ENCODE peak calls at places on chromosomes 6 and 20, in five cellular contexts. M, I, Y, T and W are unnamed samples.

GRCh38 chr6:21885532-21886089 is 292.1 kb downstream of the SOX4 start:
- DNase-seq in M (peak; percentile 93), I (no peak), Y (no peak), T (no peak), W (peak; percentile 97)

GRCh38 chr6:7545509-7546369 is 4.3 kb downstream of the DSP start:
- DNase-seq in M (no peak), I (no peak), Y (no peak), T (no peak), W (no peak)

GRCh38 chr6:170114956-170115855 is 175.7 kb downstream of the DLL1 start:
- DNase-seq in M (no peak), I (no peak), Y (peak; percentile 69), T (peak; percentile 54), W (no peak)

GRCh38 chr6:150640556-150641206 is 41.0 kb downstream of the PLEKHG1 start:
- DNase-seq in M (no peak), I (no peak), Y (no peak), T (no peak), W (no peak)

GRCh38 chr20:35055445-35056276 is 36.9 kb downstream of the TRPC4AP start:
- DNase-seq in M (peak; percentile 88), I (no peak), Y (no peak), T (no peak), W (peak; percentile 46)

GRCh38 chr6:10315631-10316145 is 99.2 kb downstream of the TFAP2A start:
- DNase-seq in M (no peak), I (no peak), Y (no peak), T (no peak), W (no peak)

GRCh38 chr6:156807028-156807427 is 29.9 kb downstream of the ARID1B start:
- DNase-seq in M (peak; percentile 35), I (no peak), Y (no peak), T (no peak), W (no peak)

GRCh38 chr6:19382676-19383075 is 454.5 kb upstream of the ID4 start:
- DNase-seq in M (no peak), I (no peak), Y (no peak), T (no peak), W (no peak)

GRCh38 chr6:118648866-118649554 is 2.4 kb downstream of the CEP85L start:
- DNase-seq in M (peak; percentile 21), I (no peak), Y (no peak), T (no peak), W (no peak)

GRCh38 chr20:7966176-7966575 is 25.9 kb upstream of the HAO1 start:
- DNase-seq in M (peak; percentile 13), I (no peak), Y (no peak), T (no peak), W (no peak)

GRCh38 chr6:33416386-33417126 is 1.4 kb downstream of the CUTA start:
- DNase-seq in M (no peak), I (no peak), Y (no peak), T (no peak), W (no peak)

GRCh38 chr20:59184880-59185447 is 21.3 kb downstream of the ZNF831 start:
- DNase-seq in M (no peak), I (no peak), Y (peak; percentile 67), T (no peak), W (no peak)

GRCh38 chr20:53023717-53024116 is 51.6 kb downstream of the TSHZ2 start:
- DNase-seq in M (peak; percentile 27), I (no peak), Y (no peak), T (no peak), W (peak; percentile 25)

GRCh38 chr6:40426341-40427066 is 160.7 kb downstream of the LRFN2 start:
- DNase-seq in M (no peak), I (no peak), Y (no peak), T (no peak), W (no peak)

GRCh38 chr20:33339515-33340058 is 56.6 kb downstream of the BPIFB1 start:
- DNase-seq in M (no peak), I (no peak), Y (no peak), T (no peak), W (no peak)

GRCh38 chr20:45115829-45116228 is 855 bp upstream of the WFDC5 start:
- DNase-seq in M (no peak), I (no peak), Y (no peak), T (no peak), W (no peak)

GRCh38 chr6:23498013-23498412 is 628.0 kb upstream of the NRSN1 start:
- DNase-seq in M (no peak), I (no peak), Y (no peak), T (no peak), W (peak; percentile 25)

GRCh38 chr6:143755301-143755744 is 77.6 kb downstream of the PHACTR2 start:
- DNase-seq in M (peak; percentile 48), I (no peak), Y (no peak), T (no peak), W (peak; percentile 49)

GRCh38 chr6:65149841-65150240 is 557.2 kb downstream of the EYS start:
- DNase-seq in M (no peak), I (no peak), Y (no peak), T (no peak), W (no peak)

GRCh38 chr20:43686820-43687219 is 19.9 kb downstream of the MYBL2 start:
- DNase-seq in M (no peak), I (no peak), Y (no peak), T (no peak), W (no peak)

GRCh38 chr20:57048027-57048869 is 218.2 kb downstream of the BMP7 start:
- DNase-seq in M (no peak), I (peak; percentile 44), Y (no peak), T (peak; percentile 63), W (peak; percentile 65)

GRCh38 chr20:17314262-17314661 is 87.4 kb downstream of the PCSK2 start:
- DNase-seq in M (no peak), I (no peak), Y (no peak), T (no peak), W (no peak)

GRCh38 chr6:24898607-24899133 is 37.1 kb downstream of the RIPOR2 start:
- DNase-seq in M (no peak), I (no peak), Y (no peak), T (no peak), W (no peak)

GRCh38 chr20:19757973-19758887 is at the start of gene RIN2:
- DNase-seq in M (peak; percentile 85), I (no peak), Y (peak; percentile 98), T (peak; percentile 95), W (peak; percentile 91)

GRCh38 chr6:79544299-79544927 is 7.2 kb upstream of the LCA5 start:
- DNase-seq in M (peak; percentile 58), I (no peak), Y (no peak), T (no peak), W (peak; percentile 83)

GRCh38 chr6:81761197-81761596 is 8.7 kb upstream of the TENT5A start:
- DNase-seq in M (peak; percentile 64), I (no peak), Y (no peak), T (no peak), W (no peak)

GRCh38 chr6:39925931-39926290 is 8.4 kb downstream of the MOCS1 start:
- DNase-seq in M (no peak), I (no peak), Y (no peak), T (no peak), W (no peak)

GRCh38 chr20:37945034-37945660 is 42.2 kb downstream of the VSTM2L start:
- DNase-seq in M (no peak), I (no peak), Y (no peak), T (no peak), W (no peak)

GRCh38 chr6:32609731-32610640 is 20.3 kb upstream of the HLA-DRB1 start:
- DNase-seq in M (peak; percentile 95), I (peak; percentile 94), Y (no peak), T (no peak), W (peak; percentile 84)

GRCh38 chr6:22785036-22785435 is 215.7 kb downstream of the HDGFL1 start:
- DNase-seq in M (no peak), I (no peak), Y (no peak), T (no peak), W (no peak)

GRCh38 chr6:162442675-162443074 is 284.9 kb downstream of the PRKN start:
- DNase-seq in M (no peak), I (peak; percentile 27), Y (no peak), T (no peak), W (no peak)
- TF ChIP-seq CTCF in M (no peak), I (peak; percentile 68), Y (peak; percentile 49), T (peak; percentile 29), W (no peak)

DNA sequence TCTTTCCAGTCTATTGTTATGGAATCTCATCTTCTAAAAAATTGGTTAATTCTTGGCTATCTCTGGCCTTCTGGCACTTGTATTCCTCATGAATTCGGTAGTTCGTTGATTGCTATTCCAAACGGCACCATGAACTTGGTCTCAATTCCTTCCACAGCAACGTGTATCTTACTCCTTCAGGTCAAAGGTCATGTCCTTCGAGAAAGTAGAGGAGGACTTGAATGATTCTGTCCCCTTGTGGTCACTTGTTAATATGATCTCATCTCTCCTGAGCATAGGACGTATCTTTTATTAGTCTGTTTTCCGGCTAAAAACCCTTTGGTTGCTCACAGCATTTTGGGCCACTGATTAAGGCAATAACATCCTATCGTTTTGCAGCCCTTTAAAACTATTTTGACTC is 9.4 kb downstream of the TLDC2 start:
- DNase-seq in M (no peak), I (no peak), Y (no peak), T (no peak), W (no peak)
- TF ChIP-seq CTCF in M (no peak), I (peak; percentile 15), Y (peak; percentile 13), T (peak; percentile 23), W (no peak)

GRCh38 chr6:90305800-90306448 is 9.3 kb upstream of the BACH2 start:
- DNase-seq in M (no peak), I (no peak), Y (no peak), T (no peak), W (no peak)
- TF ChIP-seq CTCF in M (no peak), I (no peak), Y (no peak), T (no peak), W (no peak)

GRCh38 chr6:167826230-167827061 is at the start of gene AFDN:
- DNase-seq in M (peak; percentile 30), I (peak; percentile 77), Y (peak; percentile 93), T (peak; percentile 89), W (peak; percentile 40)
- TF ChIP-seq CTCF in M (peak; percentile 53), I (peak; percentile 33), Y (peak; percentile 36), T (peak; percentile 38), W (peak; percentile 39)